ENCODE peak calls at places on chromosomes 16 and 17, in four cellular contexts. One of them, this sample, is unnamed.
A peak's percentile ranks its signal among the peaks of the same experiment; 100 is the strongest.

GRCh38 chr16:28486266-28486665 is 5.6 kb downstream of the CLN3 start:
- DNase-seq in K562: no peak
- DNase-seq in HepG2: no peak
- DNase-seq in GM12878: no peak
- DNase-seq in this sample: no peak

GRCh38 chr16:54935411-54936085 is 4.9 kb downstream of the IRX5 start:
- DNase-seq in K562: no peak
- DNase-seq in HepG2: no peak
- DNase-seq in GM12878: no peak
- DNase-seq in this sample: no peak

GRCh38 chr17:55580596-55581133 is 69.4 kb upstream of the SMIM36 start:
- DNase-seq in K562: no peak
- DNase-seq in HepG2: no peak
- DNase-seq in GM12878: peak; percentile 16
- DNase-seq in this sample: no peak

GRCh38 chr17:75996665-75997590 is 3.7 kb upstream of the CDK3 start:
- DNase-seq in K562: no peak
- DNase-seq in HepG2: peak; percentile 94
- DNase-seq in GM12878: peak; percentile 45
- DNase-seq in this sample: no peak

GRCh38 chr17:9253308-9253707 is 232.0 kb downstream of the NTN1 start:
- DNase-seq in K562: no peak
- DNase-seq in HepG2: no peak
- DNase-seq in GM12878: no peak
- DNase-seq in this sample: no peak

GRCh38 chr17:76384222-76384986 is at the start of gene SPHK1:
- DNase-seq in K562: peak; percentile 87
- DNase-seq in HepG2: peak; percentile 74
- DNase-seq in GM12878: no peak
- DNase-seq in this sample: peak; percentile 86

GRCh38 chr16:68179855-68180254 is 56.1 kb downstream of the ESRP2 start:
- DNase-seq in K562: no peak
- DNase-seq in HepG2: no peak
- DNase-seq in GM12878: no peak
- DNase-seq in this sample: no peak

GRCh38 chr16:89314357-89314756 is 96.9 kb downstream of the ZNF778 start:
- DNase-seq in K562: no peak
- DNase-seq in HepG2: no peak
- DNase-seq in GM12878: no peak
- DNase-seq in this sample: no peak

DNA sequence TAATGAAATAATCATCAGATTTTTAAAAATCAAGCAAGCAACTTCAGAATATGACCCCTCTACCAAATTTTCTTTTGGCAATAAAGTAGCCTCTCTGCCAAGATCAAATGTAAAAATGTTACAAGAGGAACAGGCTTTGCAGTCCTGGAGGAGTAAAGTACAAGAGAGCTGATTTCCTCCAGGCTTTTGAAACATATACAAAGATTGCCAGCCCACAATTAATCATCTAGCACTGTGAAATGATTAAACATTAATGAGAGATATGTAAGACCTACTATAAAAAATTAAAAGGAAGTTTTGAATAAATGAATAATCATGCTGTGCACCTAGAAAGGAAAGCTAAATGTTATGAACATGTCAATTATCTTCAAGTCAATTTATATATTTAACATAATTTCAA is 26.3 kb downstream of the TXNDC11 start:
- DNase-seq in K562: no peak
- DNase-seq in HepG2: no peak
- DNase-seq in GM12878: no peak
- DNase-seq in this sample: no peak
- TF ChIP-seq BHLHE40 in K562: no peak
- TF ChIP-seq BHLHE40 in HepG2: no peak
- TF ChIP-seq BHLHE40 in GM12878: no peak
- TF ChIP-seq BHLHE40 in this sample: no peak

GRCh38 chr17:19948100-19948943 is 29.3 kb downstream of the AKAP10 start:
- DNase-seq in K562: no peak
- DNase-seq in HepG2: no peak
- DNase-seq in GM12878: no peak
- DNase-seq in this sample: no peak
- TF ChIP-seq SP1 in K562: no peak
- TF ChIP-seq SP1 in HepG2: no peak
- TF ChIP-seq SP1 in GM12878: no peak
- TF ChIP-seq SP1 in this sample: no peak

GRCh38 chr17:35373984-35374765 is 754 bp upstream of the SLFN11 start:
- DNase-seq in K562: no peak
- DNase-seq in HepG2: no peak
- DNase-seq in GM12878: no peak
- DNase-seq in this sample: no peak
- TF ChIP-seq BHLHE40 in K562: no peak
- TF ChIP-seq BHLHE40 in HepG2: no peak
- TF ChIP-seq BHLHE40 in GM12878: peak; percentile 10
- TF ChIP-seq BHLHE40 in this sample: no peak

DNA sequence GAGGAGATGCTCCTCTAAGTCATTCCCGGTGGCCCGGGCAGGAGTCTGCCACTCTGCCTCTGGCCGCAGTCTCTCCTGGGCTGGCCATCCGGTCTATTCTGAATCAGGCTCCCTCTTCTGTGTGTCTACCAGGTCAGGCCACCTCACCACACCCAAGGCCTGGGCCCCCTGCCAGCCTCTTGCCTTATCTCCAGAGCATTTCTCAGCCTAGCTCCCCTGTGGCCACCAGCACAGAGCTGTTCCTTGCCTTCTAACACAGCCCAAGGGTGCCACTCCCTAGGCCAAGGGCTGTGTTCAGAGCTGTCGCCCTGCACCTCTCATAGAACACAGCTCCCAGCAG is 55.3 kb downstream of the MYO18A start:
- DNase-seq in K562: peak; percentile 54
- DNase-seq in HepG2: no peak
- DNase-seq in GM12878: no peak
- DNase-seq in this sample: no peak
- TF ChIP-seq SP1 in K562: no peak
- TF ChIP-seq SP1 in HepG2: no peak
- TF ChIP-seq SP1 in GM12878: no peak
- TF ChIP-seq SP1 in this sample: no peak

DNA sequence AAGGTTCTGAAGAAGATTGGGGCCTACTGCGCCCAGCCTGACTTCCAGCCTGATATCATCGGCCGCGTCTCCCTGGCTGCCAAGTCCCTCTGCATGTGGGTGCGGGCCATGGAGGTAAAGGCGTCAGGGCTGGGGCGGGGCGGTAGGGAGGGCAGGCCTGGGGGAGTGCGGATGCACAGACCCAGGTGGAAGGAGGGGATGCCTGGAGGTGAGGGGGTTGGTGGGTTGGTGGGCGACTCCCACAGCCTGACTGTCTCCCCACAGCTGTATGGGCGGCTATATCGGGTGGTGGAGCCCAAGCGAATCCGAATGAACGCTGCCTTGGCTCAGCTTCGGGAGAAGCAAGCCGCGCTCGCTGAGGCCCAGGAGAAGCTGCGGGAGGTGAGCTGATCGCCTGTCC is 26.8 kb upstream of the KDM6B start:
- DNase-seq in K562: no peak
- DNase-seq in HepG2: no peak
- DNase-seq in GM12878: no peak
- DNase-seq in this sample: no peak
- TF ChIP-seq BHLHE40 in K562: no peak
- TF ChIP-seq BHLHE40 in HepG2: no peak
- TF ChIP-seq BHLHE40 in GM12878: no peak
- TF ChIP-seq BHLHE40 in this sample: no peak

GRCh38 chr17:46975287-46975686 is 3.8 kb downstream of the RPRML start:
- DNase-seq in K562: no peak
- DNase-seq in HepG2: no peak
- DNase-seq in GM12878: no peak
- DNase-seq in this sample: no peak
- TF ChIP-seq SP1 in K562: no peak
- TF ChIP-seq SP1 in HepG2: no peak
- TF ChIP-seq SP1 in GM12878: no peak
- TF ChIP-seq SP1 in this sample: no peak

DNA sequence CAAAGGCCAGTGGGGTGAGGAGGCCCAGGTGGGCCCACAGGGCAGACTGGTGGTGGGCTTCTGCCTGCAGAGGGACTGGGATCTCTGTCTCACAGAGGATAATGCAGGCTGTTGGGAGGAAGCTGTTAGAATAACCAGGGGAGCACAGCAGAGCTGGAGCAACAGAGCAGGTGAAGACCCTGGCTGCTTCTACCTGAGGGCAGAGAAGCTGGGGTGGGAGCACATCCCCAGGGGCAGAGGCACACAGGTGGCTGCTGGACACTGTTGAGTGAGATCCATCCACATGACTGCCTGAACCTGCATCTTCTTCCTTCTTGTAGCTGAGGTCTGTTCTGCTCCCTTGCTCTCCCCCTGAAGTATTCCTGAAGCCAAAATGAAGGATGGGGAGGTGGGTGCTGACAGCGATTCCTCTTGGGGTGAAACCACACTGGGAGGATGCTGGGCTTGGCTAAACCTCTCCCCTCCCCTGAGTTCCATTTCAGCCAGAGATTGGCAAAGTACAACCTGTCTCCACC is 1725.0 kb downstream of the TP53TG3F start:
- DNase-seq in K562: no peak
- DNase-seq in HepG2: no peak
- DNase-seq in GM12878: no peak
- DNase-seq in this sample: no peak
- TF ChIP-seq BHLHE40 in K562: no peak
- TF ChIP-seq BHLHE40 in HepG2: no peak
- TF ChIP-seq BHLHE40 in GM12878: no peak
- TF ChIP-seq BHLHE40 in this sample: no peak

GRCh38 chr17:10471853-10472252 is 2.5 kb upstream of the MYH4 start:
- DNase-seq in K562: no peak
- DNase-seq in HepG2: no peak
- DNase-seq in GM12878: no peak
- DNase-seq in this sample: no peak
- TF ChIP-seq SP1 in K562: no peak
- TF ChIP-seq SP1 in HepG2: no peak
- TF ChIP-seq SP1 in GM12878: no peak
- TF ChIP-seq SP1 in this sample: no peak